ENCODE peak calls at places on chromosomes 12 and 14, in six cellular contexts. L is GM13976; N is GM23248; U is stromal cell of bone marrow; W is cardiac fibroblast; B is activated CD8-positive, alpha-beta T cell treated with anti-CD3 and anti-CD28 coated beads for 36 hours. M is an unnamed sample.

GRCh38 chr12:52585951-52586350 is 12.3 kb upstream of the KRT74 start:
- DNase-seq in W (no peak), B (peak), N (no peak), U (no peak), L (no peak), M (no peak)

GRCh38 chr14:20417250-20418186 is 4.2 kb upstream of the TEP1 start:
- DNase-seq in B (no peak), W (no peak), N (no peak), U (no peak), L (no peak), M (no peak)

GRCh38 chr12:64669270-64669842 is 59.1 kb downstream of the RASSF3 start:
- DNase-seq in U (no peak), B (peak), W (no peak), N (no peak), L (peak), M (no peak)

GRCh38 chr14:70441641-70442040 is 10.3 kb upstream of the ADAM21 start:
- DNase-seq in N (no peak), B (no peak), W (no peak), L (no peak), U (no peak), M (no peak)

GRCh38 chr14:74257078-74257987 is 18.1 kb downstream of the VSX2 start:
- DNase-seq in W (peak), N (peak), L (peak), B (peak), U (no peak), M (no peak)

GRCh38 chr14:51554339-51554920 is 97.3 kb upstream of the FRMD6 start:
- DNase-seq in U (peak), W (peak), N (peak), B (no peak), L (no peak), M (peak)

GRCh38 chr12:41188058-41188840 is at the start of gene PDZRN4:
- DNase-seq in N (no peak), U (no peak), L (peak), W (no peak), B (no peak), M (no peak)

GRCh38 chr12:79069009-79069408 is 204.4 kb downstream of the SYT1 start:
- DNase-seq in N (no peak), W (no peak), U (no peak), B (no peak), L (no peak), M (no peak)

GRCh38 chr14:22848391-22849164 is 12.2 kb downstream of the MMP14 start:
- DNase-seq in N (peak), U (peak), W (peak), B (no peak), L (peak), M (no peak)

GRCh38 chr12:89731614-89732013 is 23.0 kb upstream of the ATP2B1 start:
- DNase-seq in L (no peak), N (peak), W (peak), B (no peak), U (peak), M (peak)

GRCh38 chr14:51457858-51458562 is 193.7 kb upstream of the FRMD6 start:
- DNase-seq in W (no peak), U (no peak), L (no peak), N (no peak), B (no peak), M (no peak)

GRCh38 chr12:57001448-57001906 is 4.9 kb downstream of the ZBTB39 start:
- DNase-seq in W (peak), L (peak), B (peak), U (no peak), N (peak), M (no peak)

GRCh38 chr12:25365340-25365730 is 114.6 kb upstream of the KRAS start:
- DNase-seq in W (no peak), U (no peak), L (no peak), B (no peak), N (no peak), M (no peak)

GRCh38 chr12:103962493-103962892 is 3.2 kb upstream of the TDG start:
- DNase-seq in B (no peak), L (no peak), U (no peak), W (no peak), N (no peak), M (no peak)